ENCODE peak calls at places on chromosomes 2 and 18, in four cellular contexts. C is H1, S is K562, O is HepG2. U is an unnamed sample.

GRCh38 chr2:109497447-109497846 is 116.3 kb downstream of the SEPTIN10 start:
- DNase-seq in S (no peak), C (no peak), O (no peak), U (peak; percentile 60)

GRCh38 chr18:77165489-77166415 is 33.2 kb upstream of the MBP start:
- DNase-seq in O (no peak), S (no peak), C (no peak), U (no peak)

GRCh38 chr2:9074930-9075329 is 71.4 kb upstream of the MBOAT2 start:
- DNase-seq in O (no peak), S (peak; percentile 12), C (peak; percentile 58), U (no peak)

GRCh38 chr2:27241761-27242613 is 20.9 kb downstream of the SLC30A3 start:
- DNase-seq in C (no peak), O (no peak), S (no peak), U (no peak)

GRCh38 chr2:134397146-134397896 is 143.4 kb downstream of the MGAT5 start:
- DNase-seq in C (no peak), S (no peak), O (no peak), U (no peak)

GRCh38 chr2:237680702-237681478 is 53.5 kb downstream of the LRRFIP1 start:
- DNase-seq in C (no peak), O (peak; percentile 81), S (no peak), U (no peak)

GRCh38 chr2:236408786-236409185 is 144.6 kb upstream of the ASB18 start:
- DNase-seq in S (no peak), C (no peak), O (no peak), U (no peak)

GRCh38 chr18:75003089-75003488 is 205.8 kb downstream of the PTGR3 start:
- DNase-seq in O (no peak), C (no peak), S (no peak), U (peak; percentile 30)

DNA sequence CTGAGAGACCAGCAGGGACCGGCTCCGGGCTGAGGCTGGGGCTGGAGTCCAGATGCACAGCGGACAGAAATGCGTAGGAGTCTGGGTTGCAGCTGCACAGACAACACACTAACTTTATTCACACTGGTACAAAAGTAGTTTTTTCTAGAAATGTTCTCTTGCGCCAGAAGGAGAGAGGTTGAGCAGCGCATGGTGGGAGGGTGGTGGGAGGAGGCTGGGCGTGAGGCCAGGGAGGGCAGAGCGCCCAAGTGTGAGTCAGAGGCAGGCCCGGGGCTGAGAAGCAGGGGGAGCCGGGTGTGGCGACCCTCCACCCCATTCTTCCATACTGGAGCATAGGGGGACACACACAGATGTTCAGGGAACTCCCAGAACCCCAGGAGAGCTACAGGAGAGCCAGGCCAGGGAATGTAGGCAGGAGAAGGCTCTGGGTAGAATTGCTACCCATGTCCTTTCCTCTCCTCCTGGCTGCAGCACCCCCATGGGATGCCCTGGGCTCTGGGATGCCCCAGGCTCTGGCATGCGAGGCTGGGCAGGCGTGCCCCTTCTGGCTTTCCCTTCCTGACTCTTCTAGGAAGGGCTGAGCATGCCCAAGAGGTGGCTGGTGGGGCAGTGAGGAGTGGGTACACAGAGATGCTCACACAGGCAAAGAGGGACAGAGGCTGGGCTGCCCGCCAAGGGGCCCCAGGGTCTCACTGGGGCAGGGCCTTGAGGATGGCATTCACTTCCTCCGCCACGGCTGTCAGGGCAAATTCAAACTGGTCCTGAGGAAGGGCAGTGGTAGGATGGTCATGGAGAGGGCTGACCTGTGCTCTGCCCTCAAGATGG is 10.6 kb downstream of the DNAJB2 start:
- DNase-seq in O (no peak), S (no peak), C (no peak), U (peak; percentile 73)
- TF ChIP-seq POLR2AphosphoS5 in O (no peak), S (no peak), C (no peak), U (no peak)

DNA sequence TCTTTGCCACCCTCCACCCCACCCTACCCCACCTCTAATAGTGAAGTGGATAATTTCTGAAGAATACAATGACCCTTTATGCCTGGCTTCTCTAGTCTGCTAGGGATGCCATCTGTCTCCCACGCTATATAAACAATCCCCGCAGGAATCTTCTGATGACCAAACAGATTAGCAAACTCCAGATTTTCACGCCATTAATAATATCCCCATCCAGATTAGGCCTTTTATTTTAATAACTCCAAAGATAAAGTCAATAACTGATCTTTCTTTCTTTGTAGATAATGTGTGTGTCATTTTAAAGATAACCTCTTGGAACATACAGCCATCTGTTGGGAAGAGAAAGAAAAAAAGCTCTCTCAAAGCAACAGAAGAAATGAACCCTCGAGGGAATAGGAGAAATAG is 47.9 kb upstream of the CCDC150 start:
- DNase-seq in C (no peak), O (no peak), S (no peak), U (no peak)
- TF ChIP-seq JUN in C (no peak), O (no peak), S (no peak), U (no peak)

GRCh38 chr18:48222118-48222517 is 187.1 kb downstream of the ZBTB7C start:
- DNase-seq in O (peak; percentile 10), C (no peak), S (peak; percentile 9), U (no peak)
- H3K27me3 ChIP-seq in O (peaks cover 6% of the 10 kb centered on the region), C (no peaks in the 10 kb centered on the region), S (no peaks in the 10 kb centered on the region), U (no peaks in the 10 kb centered on the region)

GRCh38 chr2:151482310-151482709 is 72.6 kb downstream of the RIF1 start:
- DNase-seq in S (no peak), C (no peak), O (no peak), U (no peak)
- TF ChIP-seq POLR2AphosphoS5 in S (no peak), C (peak; percentile 43), O (no peak), U (no peak)